ENCODE peak calls at places on chromosome 6, in eight cellular contexts. One of them, this sample, is unnamed.

GRCh38 chr6:150211700-150212615 is 69.1 kb downstream of the PPP1R14C start:
- DNase-seq in pancreas: no peak
- DNase-seq in cardiac muscle cell: no peak
- DNase-seq in AG10803: peak
- DNase-seq in HepG2: no peak
- DNase-seq in B cell: no peak
- DNase-seq in cardiac fibroblast: no peak
- DNase-seq in choroid plexus epithelial cell: no peak
- DNase-seq in this sample: no peak

GRCh38 chr6:134097114-134097707 is 44.8 kb upstream of the SLC2A12 start:
- DNase-seq in pancreas: peak
- DNase-seq in cardiac muscle cell: peak
- DNase-seq in AG10803: peak
- DNase-seq in HepG2: peak
- DNase-seq in B cell: peak
- DNase-seq in cardiac fibroblast: peak
- DNase-seq in choroid plexus epithelial cell: peak
- DNase-seq in this sample: peak

GRCh38 chr6:108250240-108250866 is 10.5 kb downstream of the SNX3 start:
- DNase-seq in pancreas: no peak
- DNase-seq in cardiac muscle cell: peak
- DNase-seq in AG10803: no peak
- DNase-seq in HepG2: no peak
- DNase-seq in B cell: no peak
- DNase-seq in cardiac fibroblast: peak
- DNase-seq in choroid plexus epithelial cell: peak
- DNase-seq in this sample: no peak

GRCh38 chr6:49849121-49849907 is 17.0 kb downstream of the CRISP1 start:
- DNase-seq in pancreas: no peak
- DNase-seq in cardiac muscle cell: peak
- DNase-seq in AG10803: peak
- DNase-seq in HepG2: peak
- DNase-seq in B cell: no peak
- DNase-seq in cardiac fibroblast: peak
- DNase-seq in choroid plexus epithelial cell: peak
- DNase-seq in this sample: no peak

GRCh38 chr6:56613247-56613851 is 29.3 kb downstream of the DST start:
- DNase-seq in pancreas: no peak
- DNase-seq in cardiac muscle cell: no peak
- DNase-seq in AG10803: no peak
- DNase-seq in HepG2: no peak
- DNase-seq in B cell: no peak
- DNase-seq in cardiac fibroblast: no peak
- DNase-seq in choroid plexus epithelial cell: no peak
- DNase-seq in this sample: no peak

GRCh38 chr6:2952557-2953095 is 18.7 kb downstream of the SERPINB6 start:
- DNase-seq in pancreas: peak
- DNase-seq in cardiac muscle cell: peak
- DNase-seq in AG10803: peak
- DNase-seq in HepG2: peak
- DNase-seq in B cell: peak
- DNase-seq in cardiac fibroblast: peak
- DNase-seq in choroid plexus epithelial cell: peak
- DNase-seq in this sample: peak

GRCh38 chr6:154448448-154449096 is 61.9 kb downstream of the CNKSR3 start:
- DNase-seq in pancreas: no peak
- DNase-seq in cardiac muscle cell: peak
- DNase-seq in AG10803: peak
- DNase-seq in HepG2: no peak
- DNase-seq in B cell: no peak
- DNase-seq in cardiac fibroblast: peak
- DNase-seq in choroid plexus epithelial cell: peak
- DNase-seq in this sample: no peak

GRCh38 chr6:42292002-42292735 is 74.5 kb upstream of the MRPS10 start:
- DNase-seq in pancreas: no peak
- DNase-seq in cardiac muscle cell: peak
- DNase-seq in AG10803: peak
- DNase-seq in HepG2: no peak
- DNase-seq in B cell: no peak
- DNase-seq in cardiac fibroblast: peak
- DNase-seq in choroid plexus epithelial cell: peak
- DNase-seq in this sample: no peak

GRCh38 chr6:37253608-37254007 is 4.0 kb upstream of the TBC1D22B start:
- DNase-seq in pancreas: no peak
- DNase-seq in cardiac muscle cell: no peak
- DNase-seq in AG10803: no peak
- DNase-seq in HepG2: no peak
- DNase-seq in B cell: no peak
- DNase-seq in cardiac fibroblast: no peak
- DNase-seq in choroid plexus epithelial cell: no peak
- DNase-seq in this sample: no peak

GRCh38 chr6:11233936-11234573 is 1.6 kb upstream of the NEDD9 start:
- DNase-seq in pancreas: no peak
- DNase-seq in cardiac muscle cell: no peak
- DNase-seq in AG10803: no peak
- DNase-seq in HepG2: no peak
- DNase-seq in B cell: no peak
- DNase-seq in cardiac fibroblast: no peak
- DNase-seq in choroid plexus epithelial cell: no peak
- DNase-seq in this sample: no peak

GRCh38 chr6:107812370-107812769 is 11.7 kb downstream of the SCML4 start:
- DNase-seq in pancreas: no peak
- DNase-seq in cardiac muscle cell: no peak
- DNase-seq in AG10803: no peak
- DNase-seq in HepG2: no peak
- DNase-seq in B cell: no peak
- DNase-seq in cardiac fibroblast: no peak
- DNase-seq in choroid plexus epithelial cell: no peak
- DNase-seq in this sample: no peak

GRCh38 chr6:157990321-157991066 is 8.8 kb downstream of the SYNJ2 start:
- DNase-seq in pancreas: no peak
- DNase-seq in cardiac muscle cell: no peak
- DNase-seq in AG10803: no peak
- DNase-seq in HepG2: no peak
- DNase-seq in B cell: peak
- DNase-seq in cardiac fibroblast: no peak
- DNase-seq in choroid plexus epithelial cell: peak
- DNase-seq in this sample: no peak

GRCh38 chr6:40343318-40343886 is 243.8 kb downstream of the LRFN2 start:
- DNase-seq in pancreas: no peak
- DNase-seq in cardiac muscle cell: no peak
- DNase-seq in AG10803: no peak
- DNase-seq in HepG2: no peak
- DNase-seq in B cell: no peak
- DNase-seq in cardiac fibroblast: no peak
- DNase-seq in choroid plexus epithelial cell: no peak
- DNase-seq in this sample: no peak

GRCh38 chr6:27630727-27631613 is 158.1 kb upstream of the ZNF184 start:
- DNase-seq in pancreas: peak
- DNase-seq in cardiac muscle cell: peak
- DNase-seq in AG10803: no peak
- DNase-seq in HepG2: peak
- DNase-seq in B cell: no peak
- DNase-seq in cardiac fibroblast: peak
- DNase-seq in choroid plexus epithelial cell: peak
- DNase-seq in this sample: no peak
- TF ChIP-seq CTCF in pancreas: no peak
- TF ChIP-seq CTCF in cardiac muscle cell: no peak
- TF ChIP-seq CTCF in AG10803: no peak
- TF ChIP-seq CTCF in HepG2: peak
- TF ChIP-seq CTCF in B cell: no peak
- TF ChIP-seq CTCF in cardiac fibroblast: peak
- TF ChIP-seq CTCF in choroid plexus epithelial cell: peak
- TF ChIP-seq CTCF in this sample: no peak

DNA sequence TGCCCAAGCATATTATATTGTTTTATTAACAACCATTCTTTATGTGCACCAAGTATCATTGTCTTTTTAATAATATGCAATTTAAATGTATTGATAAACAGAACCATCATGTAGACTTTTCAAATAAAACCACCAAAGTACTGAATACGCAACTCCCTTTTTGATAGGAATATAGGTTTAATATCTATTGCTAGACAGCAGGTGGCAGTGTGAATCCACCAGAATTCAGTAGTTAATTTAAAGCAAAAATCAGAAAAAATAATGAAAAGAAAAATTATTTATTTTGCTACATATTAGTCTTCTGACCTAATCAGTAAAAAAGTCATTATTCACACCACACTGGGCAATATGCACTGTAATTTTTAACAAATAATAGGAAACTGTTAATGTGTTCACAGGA is 143.7 kb downstream of the KLHL32 start:
- DNase-seq in pancreas: no peak
- DNase-seq in cardiac muscle cell: peak
- DNase-seq in AG10803: peak
- DNase-seq in HepG2: peak
- DNase-seq in B cell: no peak
- DNase-seq in cardiac fibroblast: peak
- DNase-seq in choroid plexus epithelial cell: peak
- DNase-seq in this sample: no peak
- TF ChIP-seq CTCF in pancreas: no peak
- TF ChIP-seq CTCF in cardiac muscle cell: peak
- TF ChIP-seq CTCF in AG10803: peak
- TF ChIP-seq CTCF in HepG2: peak
- TF ChIP-seq CTCF in B cell: peak
- TF ChIP-seq CTCF in cardiac fibroblast: peak
- TF ChIP-seq CTCF in choroid plexus epithelial cell: peak
- TF ChIP-seq CTCF in this sample: no peak

DNA sequence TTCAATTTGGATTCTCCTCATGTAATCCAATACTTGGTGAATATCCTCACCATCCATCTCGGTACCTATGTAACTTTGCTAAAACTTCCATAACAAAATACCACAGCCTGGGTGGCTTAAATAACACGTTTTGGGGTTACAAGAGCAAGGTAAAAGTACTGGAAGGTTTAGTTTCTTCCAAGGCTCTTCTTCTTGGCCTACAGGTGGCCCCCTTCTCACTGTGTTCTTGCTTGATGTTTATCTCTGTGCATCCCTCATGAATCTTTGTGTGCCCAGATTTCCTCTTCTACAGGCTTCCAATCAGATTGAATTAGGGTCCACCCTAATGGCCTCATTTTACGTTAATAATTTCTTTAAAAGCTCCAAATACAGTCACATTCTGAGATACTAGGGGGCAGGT is 163.3 kb upstream of the HCRTR2 start:
- DNase-seq in pancreas: no peak
- DNase-seq in cardiac muscle cell: no peak
- DNase-seq in AG10803: no peak
- DNase-seq in HepG2: no peak
- DNase-seq in B cell: no peak
- DNase-seq in cardiac fibroblast: no peak
- DNase-seq in choroid plexus epithelial cell: no peak
- DNase-seq in this sample: no peak
- TF ChIP-seq CTCF in pancreas: no peak
- TF ChIP-seq CTCF in cardiac muscle cell: no peak
- TF ChIP-seq CTCF in AG10803: no peak
- TF ChIP-seq CTCF in HepG2: no peak
- TF ChIP-seq CTCF in B cell: no peak
- TF ChIP-seq CTCF in cardiac fibroblast: no peak
- TF ChIP-seq CTCF in choroid plexus epithelial cell: peak
- TF ChIP-seq CTCF in this sample: no peak

GRCh38 chr6:34243901-34244884 is 4.6 kb downstream of the SMIM29 start:
- DNase-seq in pancreas: no peak
- DNase-seq in cardiac muscle cell: peak
- DNase-seq in AG10803: peak
- DNase-seq in HepG2: peak
- DNase-seq in B cell: no peak
- DNase-seq in cardiac fibroblast: peak
- DNase-seq in choroid plexus epithelial cell: peak
- DNase-seq in this sample: peak
- TF ChIP-seq CTCF in pancreas: no peak
- TF ChIP-seq CTCF in cardiac muscle cell: peak
- TF ChIP-seq CTCF in AG10803: peak
- TF ChIP-seq CTCF in HepG2: peak
- TF ChIP-seq CTCF in B cell: no peak
- TF ChIP-seq CTCF in cardiac fibroblast: peak
- TF ChIP-seq CTCF in choroid plexus epithelial cell: peak
- TF ChIP-seq CTCF in this sample: no peak

GRCh38 chr6:7673063-7673536 is 52.8 kb upstream of the BMP6 start:
- DNase-seq in pancreas: no peak
- DNase-seq in cardiac muscle cell: peak
- DNase-seq in AG10803: peak
- DNase-seq in HepG2: no peak
- DNase-seq in B cell: no peak
- DNase-seq in cardiac fibroblast: peak
- DNase-seq in choroid plexus epithelial cell: no peak
- DNase-seq in this sample: no peak
- TF ChIP-seq CTCF in pancreas: no peak
- TF ChIP-seq CTCF in cardiac muscle cell: peak
- TF ChIP-seq CTCF in AG10803: no peak
- TF ChIP-seq CTCF in HepG2: no peak
- TF ChIP-seq CTCF in B cell: no peak
- TF ChIP-seq CTCF in cardiac fibroblast: no peak
- TF ChIP-seq CTCF in choroid plexus epithelial cell: peak
- TF ChIP-seq CTCF in this sample: no peak

DNA sequence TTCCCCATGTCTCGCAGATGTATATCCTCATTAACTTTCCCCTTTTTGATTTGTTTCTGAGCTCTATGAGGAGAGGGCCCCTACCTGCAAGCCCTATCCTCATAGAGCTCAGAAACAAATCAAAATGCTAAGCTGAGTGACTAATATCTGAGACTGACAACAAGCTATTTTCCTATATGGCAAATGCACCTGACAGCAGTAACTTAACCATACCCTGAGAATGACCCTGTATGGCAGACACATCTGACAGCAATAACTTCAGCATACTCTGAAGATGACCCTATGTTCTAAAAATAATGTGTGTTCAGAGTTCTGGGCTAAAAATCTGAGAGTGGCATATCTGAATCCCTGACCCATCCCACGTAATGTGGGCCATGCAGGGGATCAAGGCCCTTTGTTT is 79.0 kb upstream of the MEI4 start:
- DNase-seq in pancreas: no peak
- DNase-seq in cardiac muscle cell: no peak
- DNase-seq in AG10803: no peak
- DNase-seq in HepG2: no peak
- DNase-seq in B cell: no peak
- DNase-seq in cardiac fibroblast: no peak
- DNase-seq in choroid plexus epithelial cell: no peak
- DNase-seq in this sample: no peak
- TF ChIP-seq CTCF in pancreas: no peak
- TF ChIP-seq CTCF in cardiac muscle cell: no peak
- TF ChIP-seq CTCF in AG10803: no peak
- TF ChIP-seq CTCF in HepG2: no peak
- TF ChIP-seq CTCF in B cell: no peak
- TF ChIP-seq CTCF in cardiac fibroblast: no peak
- TF ChIP-seq CTCF in choroid plexus epithelial cell: no peak
- TF ChIP-seq CTCF in this sample: no peak

This sample was measured in omental fat pad.